ENCODE peak calls at places on chromosomes 13 and 19, in four cellular contexts. Y is colonic mucosa, T is cardiac muscle cell, Q is neuronal stem cell. E is an unnamed sample.

GRCh38 chr19:33953592-33953991 is 156.9 kb downstream of the KCTD15 start:
- DNase-seq in Y (no peak), T (no peak), Q (no peak), E (peak; percentile 26)

GRCh38 chr19:48186015-48186414 is 15.5 kb downstream of the ZSWIM9 start:
- DNase-seq in Y (no peak), T (no peak), Q (no peak), E (no peak)

GRCh38 chr19:19537321-19538048 is 580 bp upstream of the CILP2 start:
- DNase-seq in Y (no peak), T (no peak), Q (no peak), E (peak; percentile 62)

GRCh38 chr13:87887459-87888123 is 216.4 kb downstream of the SLITRK5 start:
- DNase-seq in Y (no peak), T (no peak), Q (no peak), E (no peak)

GRCh38 chr19:5786593-5787551 is 2.3 kb upstream of the PRR22 start:
- DNase-seq in Y (no peak), T (no peak), Q (no peak), E (no peak)

GRCh38 chr19:3969435-3970312 is 1.2 kb downstream of the DAPK3 start:
- DNase-seq in Y (no peak), T (peak; percentile 85), Q (peak; percentile 33), E (peak; percentile 88)

GRCh38 chr13:80340643-80341097 is 256 bp downstream of the SPRY2 start:
- DNase-seq in Y (no peak), T (peak; percentile 81), Q (no peak), E (no peak)

GRCh38 chr19:35908977-35909683 is 1.0 kb upstream of the TYROBP start:
- DNase-seq in Y (peak; percentile 56), T (no peak), Q (no peak), E (no peak)

GRCh38 chr19:43784251-43784980 is 3.6 kb upstream of the KCNN4 start:
- DNase-seq in Y (peak; percentile 73), T (peak; percentile 72), Q (no peak), E (peak; percentile 71)

GRCh38 chr13:77510156-77510555 is 25.4 kb upstream of the SCEL start:
- DNase-seq in Y (no peak), T (no peak), Q (no peak), E (no peak)

GRCh38 chr19:4077800-4078683 is 11.3 kb upstream of the ZBTB7A start:
- DNase-seq in Y (peak; percentile 81), T (peak; percentile 60), Q (no peak), E (peak; percentile 68)

GRCh38 chr19:49210108-49210900 is 52.7 kb downstream of the TRPM4 start:
- DNase-seq in Y (peak; percentile 35), T (peak; percentile 29), Q (peak; percentile 57), E (peak; percentile 99)

GRCh38 chr19:10419646-10420443 is 493 bp upstream of the PDE4A start:
- DNase-seq in Y (no peak), T (peak; percentile 72), Q (peak; percentile 90), E (peak; percentile 98)

DNA sequence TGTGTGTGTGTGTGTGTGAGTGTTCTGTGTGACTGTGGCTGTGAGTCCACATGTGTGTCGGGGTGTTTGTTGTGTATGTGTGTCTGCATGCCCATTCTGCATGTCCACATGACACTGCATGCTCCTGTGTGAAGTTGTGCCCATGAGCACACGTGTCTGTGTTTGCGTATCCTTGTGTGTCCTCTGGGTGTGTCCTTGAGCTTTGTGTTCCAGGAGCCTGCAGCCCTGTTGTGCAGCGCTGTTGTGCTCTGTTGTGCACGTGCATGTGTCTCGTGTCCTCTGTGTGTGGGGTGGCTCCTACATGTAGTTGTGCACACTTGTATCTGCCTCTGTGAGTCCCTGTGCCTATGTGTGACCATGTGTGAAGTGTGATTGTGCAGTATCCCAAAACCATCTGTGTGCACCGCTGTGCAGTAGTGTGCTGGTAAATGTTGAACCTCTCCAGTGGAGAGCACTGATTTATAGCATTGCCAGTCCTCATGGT is 2.2 kb upstream of the ARHGEF18 start:
- DNase-seq in Y (no peak), T (no peak), Q (no peak), E (no peak)
- H3K4me1 ChIP-seq in Y (no peaks in the 10 kb centered on the region), T (no peaks in the 10 kb centered on the region), Q (no peaks in the 10 kb centered on the region), E (no peaks in the 10 kb centered on the region)

GRCh38 chr19:9348671-9349070 is 14.1 kb upstream of the ZNF177 start:
- DNase-seq in Y (no peak), T (no peak), Q (no peak), E (no peak)

GRCh38 chr19:9354651-9355050 is 8.2 kb upstream of the ZNF177 start:
- DNase-seq in Y (no peak), T (no peak), Q (no peak), E (no peak)

GRCh38 chr19:9348253-9348652 is 14.6 kb upstream of the ZNF177 start:
- DNase-seq in Y (no peak), T (no peak), Q (no peak), E (no peak)

GRCh38 chr19:9352505-9352904 is 10.3 kb upstream of the ZNF177 start:
- DNase-seq in Y (no peak), T (no peak), Q (no peak), E (no peak)

GRCh38 chr19:9353011-9353410 is 9.8 kb upstream of the ZNF177 start:
- DNase-seq in Y (no peak), T (no peak), Q (no peak), E (no peak)
- H3K9me3 ChIP-seq in Y (no peaks in the 10 kb centered on the region), T (no peaks in the 10 kb centered on the region), Q (peaks cover 28% of the 10 kb centered on the region), E (peaks cover 83% of the 10 kb centered on the region)

DNA sequence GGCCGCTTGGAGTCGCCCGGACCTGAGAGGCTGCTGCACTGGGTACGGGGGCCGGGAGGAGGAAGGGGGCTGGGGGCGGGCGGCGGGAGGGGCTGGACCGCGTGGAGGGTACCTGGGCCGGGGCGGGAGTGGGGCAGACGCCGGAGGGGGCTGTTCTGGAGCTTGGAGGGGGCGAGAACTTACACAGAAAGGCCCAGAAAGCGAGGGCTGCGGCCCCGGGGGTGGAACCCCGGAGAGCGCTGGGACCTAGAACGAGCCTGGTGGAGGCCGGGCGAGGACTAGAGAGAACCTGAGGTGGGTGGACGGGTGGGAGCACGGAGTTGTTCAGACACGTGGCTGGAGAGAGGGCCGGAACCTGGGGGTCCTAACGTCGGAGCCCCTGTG is 276 bp downstream of the ZNF581 start:
- DNase-seq in Y (no peak), T (no peak), Q (no peak), E (no peak)
- H3K4me3 ChIP-seq in Y (peak overlapping the region; percentile 81), T (peak overlapping the region; percentile 95), Q (peak overlapping the region; percentile 94), E (peak overlapping the region; percentile 92)

GRCh38 chr13:67145950-67146349 is 84.2 kb downstream of the PCDH9 start:
- DNase-seq in Y (no peak), T (no peak), Q (no peak), E (no peak)

GRCh38 chr13:67148219-67148583 is 81.9 kb downstream of the PCDH9 start:
- DNase-seq in Y (no peak), T (peak; percentile 52), Q (no peak), E (no peak)

GRCh38 chr13:67143544-67144115 is 86.5 kb downstream of the PCDH9 start:
- DNase-seq in Y (no peak), T (no peak), Q (no peak), E (no peak)

GRCh38 chr13:67147257-67148218 is 82.6 kb downstream of the PCDH9 start:
- DNase-seq in Y (no peak), T (peak; percentile 79), Q (no peak), E (no peak)

GRCh38 chr13:67146523-67147130 is 83.5 kb downstream of the PCDH9 start:
- DNase-seq in Y (no peak), T (no peak), Q (no peak), E (no peak)
- H3K4me1 ChIP-seq in Y (no peaks in the 10 kb centered on the region), T (peaks cover 18% of the 10 kb centered on the region), Q (peaks cover 26% of the 10 kb centered on the region), E (no peaks in the 10 kb centered on the region)

E was measured in endodermal cell.